ENCODE peak calls at places on chromosomes 4 and X, in five cellular contexts. V, K, C, B and N are unnamed samples.

GRCh38 chr4:158302076-158302866 is 92.0 kb downstream of the TMEM144 start:
- DNase-seq in B (peak), C (no peak), K (no peak), V (no peak), N (no peak)

GRCh38 chr4:1487106-1487505 is 80.9 kb upstream of the NKX1-1 start:
- DNase-seq in C (no peak), V (no peak), B (no peak), K (no peak), N (no peak)

GRCh38 chrX:10062352-10062751 is 94.4 kb upstream of the CLCN4 start:
- DNase-seq in C (no peak), B (peak), K (no peak), V (no peak), N (no peak)

GRCh38 chrX:150036181-150036580 is 97.9 kb upstream of the EOLA2 start:
- DNase-seq in B (peak), K (no peak), V (no peak), C (no peak), N (no peak)

GRCh38 chr4:15805583-15806517 is 27.7 kb downstream of the CD38 start:
- DNase-seq in K (peak), B (peak), C (peak), V (peak), N (peak)

GRCh38 chr4:145623831-145624230 is 4.6 kb downstream of the MMAA start:
- DNase-seq in K (no peak), B (peak), C (no peak), V (no peak), N (no peak)

GRCh38 chr4:4248885-4249203 is 821 bp upstream of the TMEM128 start:
- DNase-seq in V (no peak), C (no peak), B (no peak), K (no peak), N (no peak)

GRCh38 chr4:6267573-6267972 is 2.1 kb upstream of the WFS1 start:
- DNase-seq in V (no peak), C (no peak), B (no peak), K (no peak), N (peak)

GRCh38 chr4:189786447-189786846 is 154.2 kb upstream of the FRG1 start:
- DNase-seq in C (no peak), V (no peak), B (no peak), K (no peak), N (no peak)

GRCh38 chr4:99885063-99885664 is 9.1 kb downstream of the LAMTOR3 start:
- DNase-seq in C (peak), V (peak), B (peak), K (peak), N (peak)

GRCh38 chr4:106366026-106366425 is 2.6 kb downstream of the GIMD1 start:
- DNase-seq in C (no peak), K (no peak), B (peak), V (no peak), N (no peak)

GRCh38 chr4:85747871-85748491 is 273.0 kb downstream of the ARHGAP24 start:
- DNase-seq in V (peak), K (peak), B (peak), C (peak), N (peak)

GRCh38 chr4:185120631-185120946 is 22.5 kb upstream of the SLC25A4 start:
- DNase-seq in K (no peak), V (no peak), B (no peak), C (no peak), N (no peak)

GRCh38 chrX:129876734-129877395 is 29.1 kb upstream of the UTP14A start:
- DNase-seq in K (peak), V (peak), B (peak), C (no peak), N (no peak)

GRCh38 chrX:133323450-133323849 is 91.8 kb downstream of the GPC4 start:
- DNase-seq in C (no peak), V (peak), K (no peak), B (no peak), N (no peak)

GRCh38 chrX:17564689-17565409 is 172.4 kb upstream of the SCML1 start:
- DNase-seq in K (no peak), B (no peak), V (no peak), C (no peak), N (no peak)

GRCh38 chrX:10447577-10448214 is 172.7 kb downstream of the MID1 start:
- DNase-seq in C (no peak), K (no peak), V (no peak), B (peak), N (no peak)

GRCh38 chr4:61336488-61336887 is 136.4 kb downstream of the ADGRL3 start:
- DNase-seq in K (no peak), V (no peak), C (peak), B (no peak), N (no peak)

GRCh38 chrX:18620349-18620748 is 51.6 kb downstream of the RS1 start:
- DNase-seq in B (no peak), C (peak), V (peak), K (no peak), N (no peak)

GRCh38 chr4:179415016-179415841 is 1973.0 kb upstream of the AGA start:
- DNase-seq in C (no peak), V (no peak), B (peak), K (no peak), N (no peak)

GRCh38 chrX:110415440-110416167 is 57.0 kb downstream of the RTL9 start:
- DNase-seq in V (no peak), B (peak), K (no peak), C (no peak), N (no peak)

GRCh38 chr4:7781993-7782392 is 157.7 kb downstream of the AFAP1 start:
- DNase-seq in C (no peak), K (no peak), V (no peak), B (no peak), N (no peak)

GRCh38 chr4:180706766-180707165 is 1536.4 kb upstream of the TENM3 start:
- DNase-seq in V (no peak), C (no peak), B (no peak), K (no peak), N (peak)

GRCh38 chr4:168832746-168833575 is 177.1 kb downstream of the CBR4 start:
- DNase-seq in B (no peak), V (peak), C (peak), K (no peak), N (no peak)

GRCh38 chr4:88737304-88738015 is 39.8 kb upstream of the NAP1L5 start:
- DNase-seq in B (no peak), C (peak), V (peak), K (no peak), N (no peak)

GRCh38 chr4:99759988-99760387 is 56.6 kb upstream of the DAPP1 start:
- DNase-seq in V (no peak), K (no peak), C (no peak), B (no peak), N (no peak)

GRCh38 chr4:41611881-41612871 is 74.2 kb downstream of the LIMCH1 start:
- DNase-seq in K (no peak), C (peak), V (peak), B (peak), N (no peak)

GRCh38 chr4:112944006-112944405 is 105.4 kb upstream of the ANK2 start:
- DNase-seq in K (no peak), V (no peak), B (no peak), C (no peak), N (no peak)

GRCh38 chr4:74283614-74284013 is 24.7 kb upstream of the EPGN start:
- DNase-seq in B (peak), K (peak), V (no peak), C (no peak), N (no peak)

DNA sequence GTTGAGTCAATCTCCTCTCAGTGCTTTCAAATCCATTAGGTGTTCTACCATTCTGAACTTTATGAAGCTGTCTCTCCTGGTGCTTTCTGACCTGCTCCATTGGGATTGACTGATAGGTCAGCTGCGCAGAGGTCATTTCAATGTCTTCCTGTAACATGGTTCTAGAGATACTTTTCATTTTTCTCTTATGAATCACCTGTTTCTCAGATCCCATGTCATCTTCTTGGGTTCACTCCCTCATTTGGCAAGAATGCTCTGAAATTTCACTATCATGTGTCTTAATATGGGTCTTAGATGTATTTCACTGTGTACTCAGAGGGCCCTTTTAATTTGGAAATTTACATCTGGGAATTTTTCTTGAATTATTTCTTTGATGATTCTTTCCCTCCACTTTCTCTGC is 13.8 kb upstream of the PGM2 start:
- DNase-seq in B (peak), C (no peak), V (peak), K (no peak), N (no peak)
- H2AFZ ChIP-seq in B (no peak), C (no peak), V (no peak), K (peak), N (no peak)

DNA sequence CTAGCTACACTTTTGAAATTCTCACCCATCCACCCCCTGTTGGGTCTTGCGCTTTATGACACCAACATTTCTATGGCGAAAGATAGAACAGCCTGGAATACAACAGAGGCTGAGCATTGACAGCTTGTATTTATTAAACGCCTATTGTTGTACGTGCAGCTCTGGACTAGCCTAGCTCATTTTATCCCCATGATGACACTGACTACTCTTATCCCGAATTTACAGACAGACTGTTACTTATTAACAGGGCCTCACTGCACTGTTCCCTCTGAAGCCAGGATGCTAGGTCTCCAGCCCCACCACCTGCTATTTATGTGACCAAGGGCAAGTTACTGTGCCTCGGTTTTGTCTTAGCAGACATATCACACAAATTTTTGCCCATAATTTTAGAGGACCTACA is 1.0 kb upstream of the RFC1 start:
- DNase-seq in B (no peak), C (no peak), V (peak), K (no peak), N (no peak)
- TF ChIP-seq EZH2phosphoT487 in B (no peak), C (no peak), V (no peak), K (no peak), N (no peak)

GRCh38 chrX:72052415-72053090 is 79.2 kb downstream of the RTL5 start:
- DNase-seq in B (no peak), V (no peak), C (no peak), K (no peak), N (no peak)
- H3K27ac ChIP-seq in B (no peak), V (no peak), C (no peak), K (no peak), N (no peak)

GRCh38 chrX:1224954-1225353 is 12.5 kb upstream of the CRLF2 start:
- DNase-seq in V (no peak), B (no peak), C (peak), K (no peak), N (no peak)
- H2AFZ ChIP-seq in V (no peak), B (no peak), C (peak), K (no peak), N (no peak)

DNA sequence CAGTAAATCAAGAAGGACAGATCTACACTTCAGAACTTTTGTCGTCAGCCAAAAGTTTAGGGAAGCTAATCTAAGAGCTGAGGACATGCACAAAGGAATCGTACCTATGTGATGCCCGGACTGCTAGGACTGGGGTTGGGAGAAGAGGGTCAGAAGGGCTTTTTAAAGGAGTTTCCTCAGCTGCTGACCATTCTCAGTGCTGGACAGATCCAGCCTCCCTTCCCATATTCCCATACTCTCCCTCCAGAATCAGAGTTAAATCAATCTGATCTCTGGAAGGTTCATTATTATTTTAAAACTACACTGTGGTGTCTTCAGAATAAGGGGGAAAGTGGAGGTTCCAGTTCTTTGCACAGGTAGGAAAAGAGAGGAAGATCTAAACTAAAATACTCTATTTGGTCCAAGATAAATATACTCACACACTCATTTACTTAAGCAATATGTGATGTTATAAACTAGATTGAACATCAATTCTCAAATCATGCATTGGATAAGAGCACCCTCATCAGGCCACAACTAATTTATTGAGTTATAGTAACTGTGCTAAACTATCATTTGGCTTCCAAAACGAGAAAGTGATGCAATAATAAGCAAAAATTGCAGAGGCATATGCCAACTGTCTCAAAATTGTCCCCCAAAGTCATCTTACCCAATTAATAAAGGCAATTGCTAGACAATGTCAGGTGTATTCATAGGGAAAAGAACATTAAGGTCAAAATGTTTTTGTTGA is 124.7 kb downstream of the HNRNPD start:
- DNase-seq in V (no peak), C (no peak), B (no peak), K (no peak), N (no peak)
- TF ChIP-seq EZH2phosphoT487 in V (no peak), C (no peak), B (no peak), K (no peak), N (no peak)